ENCODE peak calls at places on chromosomes 4 and X, in eight cellular contexts. E is CD4-positive, alpha-beta memory T cell; D is gastrocnemius medialis; G is activated T-helper 1 cell treated with Interleukin-2 at 50 U/mL for 16 hours; H is AG09319; T is Jurkat, Clone E6-1; P is H9; R is activated T-cell treated with anti-CD3 and anti-CD28 coated beads, Interleukin-2, amount 50 U/mL, for 1 hour. S is an unnamed sample.

GRCh38 chrX:63506320-63506719 is 155.2 kb upstream of the SPIN4 start:
- DNase-seq in E (no peak), D (no peak), G (no peak), H (peak; percentile 16), T (peak; percentile 39), P (no peak), R (no peak), S (no peak)

GRCh38 chr4:7839856-7840255 is 99.8 kb downstream of the AFAP1 start:
- DNase-seq in E (no peak), D (no peak), G (no peak), H (no peak), T (no peak), P (no peak), R (no peak), S (no peak)

GRCh38 chr4:1809754-1810502 is 16.8 kb downstream of the FGFR3 start:
- DNase-seq in E (peak; percentile 60), D (no peak), G (peak; percentile 46), H (peak; percentile 16), T (no peak), P (peak; percentile 93), R (peak; percentile 72), S (peak; percentile 64)

GRCh38 chr4:3331511-3332394 is 38.9 kb downstream of the RGS12 start:
- DNase-seq in E (no peak), D (no peak), G (no peak), H (no peak), T (no peak), P (no peak), R (no peak), S (no peak)

GRCh38 chr4:5658992-5659391 is 49.4 kb downstream of the EVC2 start:
- DNase-seq in E (no peak), D (no peak), G (no peak), H (no peak), T (no peak), P (no peak), R (no peak), S (no peak)

GRCh38 chr4:182492456-182492855 is 249.3 kb downstream of the TENM3 start:
- DNase-seq in E (no peak), D (no peak), G (no peak), H (peak; percentile 8), T (no peak), P (no peak), R (no peak), S (no peak)

GRCh38 chrX:3589474-3589873 is 124.0 kb downstream of the PRKX start:
- DNase-seq in E (no peak), D (no peak), G (no peak), H (no peak), T (no peak), P (no peak), R (no peak), S (no peak)

GRCh38 chrX:155997436-155997835 is at the start of gene IL9R:
- DNase-seq in E (peak; percentile 70), D (no peak), G (peak; percentile 8), H (no peak), T (peak; percentile 95), P (no peak), R (peak; percentile 38), S (peak; percentile 75)

GRCh38 chr4:105725623-105726022 is 17.0 kb downstream of the GSTCD start:
- DNase-seq in E (no peak), D (no peak), G (no peak), H (no peak), T (no peak), P (no peak), R (no peak), S (no peak)

GRCh38 chr4:182683666-182684065 is 233.5 kb downstream of the DCTD start:
- DNase-seq in E (no peak), D (no peak), G (no peak), H (no peak), T (no peak), P (no peak), R (no peak), S (no peak)

GRCh38 chr4:38948551-38948950 is 80.9 kb downstream of the FAM114A1 start:
- DNase-seq in E (no peak), D (peak; percentile 60), G (no peak), H (peak; percentile 84), T (no peak), P (no peak), R (no peak), S (no peak)

GRCh38 chr4:126687655-126688358 is 945.0 kb upstream of the INTU start:
- DNase-seq in E (no peak), D (no peak), G (no peak), H (no peak), T (no peak), P (no peak), R (no peak), S (no peak)

GRCh38 chrX:40107291-40108083 is 9.7 kb upstream of the BCOR start:
- DNase-seq in E (no peak), D (peak; percentile 71), G (no peak), H (no peak), T (no peak), P (peak; percentile 79), R (peak; percentile 41), S (no peak)

GRCh38 chr4:123481034-123481433 is 84.4 kb downstream of the SPRY1 start:
- DNase-seq in E (no peak), D (no peak), G (no peak), H (no peak), T (no peak), P (no peak), R (no peak), S (no peak)

GRCh38 chr4:125368161-125368560 is 53.4 kb downstream of the FAT4 start:
- DNase-seq in E (no peak), D (no peak), G (no peak), H (no peak), T (no peak), P (no peak), R (no peak), S (no peak)

GRCh38 chr4:16418814-16419213 is 192.5 kb upstream of the TAPT1 start:
- DNase-seq in E (no peak), D (no peak), G (no peak), H (no peak), T (no peak), P (no peak), R (no peak), S (no peak)

GRCh38 chr4:113394730-113395530 is 345.5 kb downstream of the ANK2 start:
- DNase-seq in E (peak; percentile 55), D (peak; percentile 19), G (peak; percentile 7), H (peak; percentile 73), T (peak; percentile 79), P (peak; percentile 51), R (no peak), S (peak; percentile 54)

GRCh38 chr4:142379277-142380051 is 466.6 kb downstream of the INPP4B start:
- DNase-seq in E (no peak), D (no peak), G (no peak), H (peak; percentile 62), T (no peak), P (no peak), R (no peak), S (no peak)

GRCh38 chr4:150149381-150149780 is 71.1 kb downstream of the DCLK2 start:
- DNase-seq in E (no peak), D (no peak), G (no peak), H (peak; percentile 48), T (no peak), P (no peak), R (no peak), S (no peak)

GRCh38 chrX:80282535-80282934 is 137.7 kb upstream of the TENT5D start:
- DNase-seq in E (no peak), D (no peak), G (no peak), H (no peak), T (no peak), P (no peak), R (no peak), S (no peak)

GRCh38 chrX:104482757-104483156 is 83.2 kb upstream of the IL1RAPL2 start:
- DNase-seq in E (no peak), D (no peak), G (no peak), H (no peak), T (peak; percentile 0), P (no peak), R (no peak), S (no peak)

GRCh38 chr4:110514889-110515479 is 39.0 kb downstream of the ENPEP start:
- DNase-seq in E (no peak), D (no peak), G (no peak), H (no peak), T (peak; percentile 26), P (no peak), R (no peak), S (no peak)

GRCh38 chr4:56861365-56861764 is 39.9 kb upstream of the SPINK2 start:
- DNase-seq in E (no peak), D (no peak), G (no peak), H (no peak), T (no peak), P (peak; percentile 53), R (no peak), S (no peak)

GRCh38 chr4:110055014-110055768 is 142.5 kb downstream of the EGF start:
- DNase-seq in E (no peak), D (no peak), G (no peak), H (no peak), T (no peak), P (no peak), R (no peak), S (no peak)

GRCh38 chrX:94977562-94977961 is 1303.6 kb downstream of the FAM133A start:
- DNase-seq in E (no peak), D (no peak), G (no peak), H (no peak), T (no peak), P (no peak), R (no peak), S (no peak)

S was measured in DND-41.